ENCODE peak calls at places on chromosomes 5 and 9, in eight cellular contexts. One of them, this sample, is unnamed.

GRCh38 chr9:94912700-94913249 is 186.3 kb downstream of the AOPEP start:
- DNase-seq in neural crest cell: no peak
- DNase-seq in astrocyte of the spinal cord: peak; percentile 86
- DNase-seq in GM23338: peak; percentile 59
- DNase-seq in MCF 10A: peak; percentile 82
- DNase-seq in progenitor cell of endocrine pancreas: no peak
- DNase-seq in left ventricle myocardium inferior: no peak
- DNase-seq in sigmoid colon: no peak
- DNase-seq in this sample: no peak

GRCh38 chr9:104850771-104851170 is 77.2 kb downstream of the ABCA1 start:
- DNase-seq in neural crest cell: no peak
- DNase-seq in astrocyte of the spinal cord: no peak
- DNase-seq in GM23338: no peak
- DNase-seq in MCF 10A: no peak
- DNase-seq in progenitor cell of endocrine pancreas: no peak
- DNase-seq in left ventricle myocardium inferior: no peak
- DNase-seq in sigmoid colon: no peak
- DNase-seq in this sample: no peak

GRCh38 chr5:78534148-78535009 is 114.2 kb downstream of the LHFPL2 start:
- DNase-seq in neural crest cell: no peak
- DNase-seq in astrocyte of the spinal cord: peak; percentile 81
- DNase-seq in GM23338: peak; percentile 20
- DNase-seq in MCF 10A: no peak
- DNase-seq in progenitor cell of endocrine pancreas: no peak
- DNase-seq in left ventricle myocardium inferior: peak; percentile 41
- DNase-seq in sigmoid colon: peak; percentile 74
- DNase-seq in this sample: no peak

GRCh38 chr5:81191726-81192125 is 41.4 kb upstream of the CKMT2 start:
- DNase-seq in neural crest cell: no peak
- DNase-seq in astrocyte of the spinal cord: no peak
- DNase-seq in GM23338: no peak
- DNase-seq in MCF 10A: no peak
- DNase-seq in progenitor cell of endocrine pancreas: no peak
- DNase-seq in left ventricle myocardium inferior: no peak
- DNase-seq in sigmoid colon: no peak
- DNase-seq in this sample: no peak

GRCh38 chr9:95715911-95716435 is 159.5 kb upstream of the ERCC6L2 start:
- DNase-seq in neural crest cell: no peak
- DNase-seq in astrocyte of the spinal cord: no peak
- DNase-seq in GM23338: no peak
- DNase-seq in MCF 10A: no peak
- DNase-seq in progenitor cell of endocrine pancreas: no peak
- DNase-seq in left ventricle myocardium inferior: no peak
- DNase-seq in sigmoid colon: no peak
- DNase-seq in this sample: no peak

GRCh38 chr9:92324889-92325268 is 271 bp downstream of the NOL8 start:
- DNase-seq in neural crest cell: no peak
- DNase-seq in astrocyte of the spinal cord: no peak
- DNase-seq in GM23338: no peak
- DNase-seq in MCF 10A: no peak
- DNase-seq in progenitor cell of endocrine pancreas: no peak
- DNase-seq in left ventricle myocardium inferior: no peak
- DNase-seq in sigmoid colon: peak; percentile 66
- DNase-seq in this sample: no peak

GRCh38 chr5:112574566-112574965 is 155.5 kb upstream of the EPB41L4A start:
- DNase-seq in neural crest cell: no peak
- DNase-seq in astrocyte of the spinal cord: no peak
- DNase-seq in GM23338: no peak
- DNase-seq in MCF 10A: no peak
- DNase-seq in progenitor cell of endocrine pancreas: no peak
- DNase-seq in left ventricle myocardium inferior: no peak
- DNase-seq in sigmoid colon: no peak
- DNase-seq in this sample: no peak

GRCh38 chr5:68894673-68895072 is 199.1 kb upstream of the SLC30A5 start:
- DNase-seq in neural crest cell: no peak
- DNase-seq in astrocyte of the spinal cord: no peak
- DNase-seq in GM23338: no peak
- DNase-seq in MCF 10A: peak; percentile 5
- DNase-seq in progenitor cell of endocrine pancreas: no peak
- DNase-seq in left ventricle myocardium inferior: no peak
- DNase-seq in sigmoid colon: no peak
- DNase-seq in this sample: no peak

GRCh38 chr5:95892784-95893354 is 68.8 kb downstream of the ELL2 start:
- DNase-seq in neural crest cell: no peak
- DNase-seq in astrocyte of the spinal cord: peak; percentile 48
- DNase-seq in GM23338: peak; percentile 70
- DNase-seq in MCF 10A: peak; percentile 60
- DNase-seq in progenitor cell of endocrine pancreas: no peak
- DNase-seq in left ventricle myocardium inferior: no peak
- DNase-seq in sigmoid colon: no peak
- DNase-seq in this sample: no peak

GRCh38 chr5:67648201-67648671 is 451.6 kb upstream of the CD180 start:
- DNase-seq in neural crest cell: no peak
- DNase-seq in astrocyte of the spinal cord: peak; percentile 97
- DNase-seq in GM23338: no peak
- DNase-seq in MCF 10A: no peak
- DNase-seq in progenitor cell of endocrine pancreas: no peak
- DNase-seq in left ventricle myocardium inferior: peak; percentile 89
- DNase-seq in sigmoid colon: peak; percentile 98
- DNase-seq in this sample: no peak

GRCh38 chr9:87342743-87343142 is 154.9 kb upstream of the DAPK1 start:
- DNase-seq in neural crest cell: no peak
- DNase-seq in astrocyte of the spinal cord: no peak
- DNase-seq in GM23338: no peak
- DNase-seq in MCF 10A: peak; percentile 54
- DNase-seq in progenitor cell of endocrine pancreas: no peak
- DNase-seq in left ventricle myocardium inferior: peak; percentile 38
- DNase-seq in sigmoid colon: no peak
- DNase-seq in this sample: no peak

GRCh38 chr5:14305045-14305444 is 161.9 kb downstream of the TRIO start:
- DNase-seq in neural crest cell: no peak
- DNase-seq in astrocyte of the spinal cord: peak; percentile 85
- DNase-seq in GM23338: no peak
- DNase-seq in MCF 10A: peak; percentile 81
- DNase-seq in progenitor cell of endocrine pancreas: no peak
- DNase-seq in left ventricle myocardium inferior: peak; percentile 49
- DNase-seq in sigmoid colon: no peak
- DNase-seq in this sample: no peak

GRCh38 chr9:136021891-136022681 is 60.9 kb upstream of the UBAC1 start:
- DNase-seq in neural crest cell: no peak
- DNase-seq in astrocyte of the spinal cord: no peak
- DNase-seq in GM23338: peak; percentile 46
- DNase-seq in MCF 10A: no peak
- DNase-seq in progenitor cell of endocrine pancreas: no peak
- DNase-seq in left ventricle myocardium inferior: peak; percentile 17
- DNase-seq in sigmoid colon: peak; percentile 61
- DNase-seq in this sample: no peak

GRCh38 chr9:36878161-36878560 is 155.9 kb downstream of the PAX5 start:
- DNase-seq in neural crest cell: no peak
- DNase-seq in astrocyte of the spinal cord: no peak
- DNase-seq in GM23338: no peak
- DNase-seq in MCF 10A: no peak
- DNase-seq in progenitor cell of endocrine pancreas: no peak
- DNase-seq in left ventricle myocardium inferior: no peak
- DNase-seq in sigmoid colon: peak; percentile 26
- DNase-seq in this sample: no peak

GRCh38 chr9:121620777-121621437 is 30.5 kb upstream of the DAB2IP start:
- DNase-seq in neural crest cell: peak; percentile 57
- DNase-seq in astrocyte of the spinal cord: no peak
- DNase-seq in GM23338: peak; percentile 83
- DNase-seq in MCF 10A: peak; percentile 40
- DNase-seq in progenitor cell of endocrine pancreas: no peak
- DNase-seq in left ventricle myocardium inferior: no peak
- DNase-seq in sigmoid colon: no peak
- DNase-seq in this sample: peak; percentile 52

GRCh38 chr5:5344051-5344571 is 78.4 kb upstream of the ICE1 start:
- DNase-seq in neural crest cell: no peak
- DNase-seq in astrocyte of the spinal cord: no peak
- DNase-seq in GM23338: no peak
- DNase-seq in MCF 10A: no peak
- DNase-seq in progenitor cell of endocrine pancreas: no peak
- DNase-seq in left ventricle myocardium inferior: no peak
- DNase-seq in sigmoid colon: no peak
- DNase-seq in this sample: no peak

GRCh38 chr9:121317737-121318630 is 50.0 kb downstream of the GSN start:
- DNase-seq in neural crest cell: no peak
- DNase-seq in astrocyte of the spinal cord: no peak
- DNase-seq in GM23338: no peak
- DNase-seq in MCF 10A: peak; percentile 31
- DNase-seq in progenitor cell of endocrine pancreas: no peak
- DNase-seq in left ventricle myocardium inferior: peak; percentile 71
- DNase-seq in sigmoid colon: no peak
- DNase-seq in this sample: no peak

GRCh38 chr5:139976703-139977102 is 66.4 kb downstream of the NRG2 start:
- DNase-seq in neural crest cell: no peak
- DNase-seq in astrocyte of the spinal cord: no peak
- DNase-seq in GM23338: no peak
- DNase-seq in MCF 10A: no peak
- DNase-seq in progenitor cell of endocrine pancreas: no peak
- DNase-seq in left ventricle myocardium inferior: no peak
- DNase-seq in sigmoid colon: no peak
- DNase-seq in this sample: no peak

GRCh38 chr5:8057764-8058163 is 188.8 kb downstream of the MTRR start:
- DNase-seq in neural crest cell: no peak
- DNase-seq in astrocyte of the spinal cord: no peak
- DNase-seq in GM23338: no peak
- DNase-seq in MCF 10A: no peak
- DNase-seq in progenitor cell of endocrine pancreas: no peak
- DNase-seq in left ventricle myocardium inferior: no peak
- DNase-seq in sigmoid colon: no peak
- DNase-seq in this sample: peak; percentile 39

GRCh38 chr9:126558051-126558665 is 55.6 kb upstream of the LMX1B start:
- DNase-seq in neural crest cell: peak; percentile 70
- DNase-seq in astrocyte of the spinal cord: peak; percentile 30
- DNase-seq in GM23338: peak; percentile 80
- DNase-seq in MCF 10A: peak; percentile 74
- DNase-seq in progenitor cell of endocrine pancreas: peak; percentile 76
- DNase-seq in left ventricle myocardium inferior: peak; percentile 46
- DNase-seq in sigmoid colon: peak; percentile 73
- DNase-seq in this sample: peak; percentile 64

DNA sequence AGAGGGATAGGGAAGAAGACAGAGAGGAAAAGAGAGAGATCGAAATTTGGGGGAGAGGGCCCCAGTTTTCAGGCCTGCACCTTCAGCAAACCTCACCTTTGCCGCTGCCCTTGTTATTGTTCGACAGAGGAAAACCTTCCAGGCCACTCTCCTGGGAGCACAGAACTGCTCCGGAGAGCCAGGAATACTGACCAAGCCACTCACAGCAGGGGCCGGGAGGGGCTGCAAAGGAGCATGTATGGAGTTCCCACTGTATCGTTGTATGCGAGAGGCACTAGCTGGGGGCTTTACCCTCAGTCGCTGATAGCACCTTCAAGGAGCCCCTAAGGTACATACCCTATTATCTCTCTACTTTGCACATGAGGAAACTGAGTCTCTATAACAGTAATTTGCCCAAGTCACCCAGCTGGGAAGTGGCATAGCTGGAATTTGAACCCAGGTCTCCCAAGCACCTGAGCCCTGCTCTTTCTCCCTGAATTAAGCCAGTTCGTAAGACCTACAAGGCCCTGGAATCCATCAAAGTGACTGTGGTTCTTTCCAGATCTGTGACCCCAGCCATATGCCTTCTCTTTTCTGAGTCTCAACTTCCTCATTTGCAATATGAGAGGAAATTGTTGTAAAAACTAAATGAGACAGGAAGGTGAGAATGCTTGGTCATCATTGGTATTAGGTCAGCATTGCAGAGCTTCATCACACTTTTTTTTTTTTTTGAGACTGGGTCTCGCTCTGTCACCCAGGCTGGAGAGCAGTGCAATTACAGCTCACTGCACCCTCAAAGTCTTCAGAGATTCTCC is 21.0 kb upstream of the FOXE1 start:
- DNase-seq in neural crest cell: no peak
- DNase-seq in astrocyte of the spinal cord: no peak
- DNase-seq in GM23338: peak; percentile 33
- DNase-seq in MCF 10A: no peak
- DNase-seq in progenitor cell of endocrine pancreas: no peak
- DNase-seq in left ventricle myocardium inferior: no peak
- DNase-seq in sigmoid colon: no peak
- DNase-seq in this sample: no peak
- TF ChIP-seq CTCF in neural crest cell: no peak
- TF ChIP-seq CTCF in astrocyte of the spinal cord: no peak
- TF ChIP-seq CTCF in GM23338: no peak
- TF ChIP-seq CTCF in MCF 10A: no peak
- TF ChIP-seq CTCF in progenitor cell of endocrine pancreas: no peak
- TF ChIP-seq CTCF in left ventricle myocardium inferior: no peak
- TF ChIP-seq CTCF in sigmoid colon: no peak
- TF ChIP-seq CTCF in this sample: no peak

GRCh38 chr5:169331292-169331852 is 30.4 kb upstream of the SLIT3 start:
- DNase-seq in neural crest cell: no peak
- DNase-seq in astrocyte of the spinal cord: no peak
- DNase-seq in GM23338: peak; percentile 20
- DNase-seq in MCF 10A: no peak
- DNase-seq in progenitor cell of endocrine pancreas: no peak
- DNase-seq in left ventricle myocardium inferior: no peak
- DNase-seq in sigmoid colon: no peak
- DNase-seq in this sample: no peak
- TF ChIP-seq CTCF in neural crest cell: no peak
- TF ChIP-seq CTCF in astrocyte of the spinal cord: no peak
- TF ChIP-seq CTCF in GM23338: peak; percentile 20
- TF ChIP-seq CTCF in MCF 10A: no peak
- TF ChIP-seq CTCF in progenitor cell of endocrine pancreas: no peak
- TF ChIP-seq CTCF in left ventricle myocardium inferior: no peak
- TF ChIP-seq CTCF in sigmoid colon: no peak
- TF ChIP-seq CTCF in this sample: no peak

GRCh38 chr9:34454571-34455065 is 3.8 kb downstream of the FAM219A start:
- DNase-seq in neural crest cell: no peak
- DNase-seq in astrocyte of the spinal cord: peak; percentile 29
- DNase-seq in GM23338: peak; percentile 67
- DNase-seq in MCF 10A: peak; percentile 78
- DNase-seq in progenitor cell of endocrine pancreas: no peak
- DNase-seq in left ventricle myocardium inferior: peak; percentile 33
- DNase-seq in sigmoid colon: no peak
- DNase-seq in this sample: peak; percentile 29
- TF ChIP-seq CTCF in neural crest cell: no peak
- TF ChIP-seq CTCF in astrocyte of the spinal cord: no peak
- TF ChIP-seq CTCF in GM23338: peak; percentile 37
- TF ChIP-seq CTCF in MCF 10A: no peak
- TF ChIP-seq CTCF in progenitor cell of endocrine pancreas: no peak
- TF ChIP-seq CTCF in left ventricle myocardium inferior: peak; percentile 33
- TF ChIP-seq CTCF in sigmoid colon: no peak
- TF ChIP-seq CTCF in this sample: no peak

DNA sequence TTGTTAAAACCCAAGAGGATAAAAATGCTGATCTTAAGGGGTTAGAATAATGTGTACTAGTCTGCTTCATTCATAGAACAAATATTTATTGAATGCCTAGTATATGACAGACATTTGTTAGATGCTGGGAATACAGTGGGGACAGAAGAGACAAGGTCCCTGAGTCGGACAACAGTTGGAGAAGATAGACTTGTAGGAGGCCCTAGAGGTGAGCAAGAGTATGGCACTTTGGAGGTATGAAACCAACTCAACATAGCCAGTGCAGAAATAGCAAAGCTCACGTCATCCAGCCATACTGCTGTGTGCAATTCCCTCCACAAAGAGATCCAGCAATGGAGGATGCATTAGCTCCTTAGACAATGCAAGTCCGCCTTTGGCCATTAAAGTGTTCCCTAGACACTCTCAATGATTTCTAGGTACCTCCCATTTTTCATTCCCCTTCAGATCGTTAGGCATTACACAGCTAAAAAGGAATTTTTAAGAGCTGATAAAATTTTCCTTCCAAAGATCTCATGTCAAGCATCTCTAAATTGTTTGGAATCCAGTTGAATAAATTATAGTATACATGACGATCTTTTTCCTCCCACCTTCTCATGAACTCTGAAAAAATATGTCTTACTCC is 1949.6 kb upstream of the WWC1 start:
- DNase-seq in neural crest cell: no peak
- DNase-seq in astrocyte of the spinal cord: no peak
- DNase-seq in GM23338: peak; percentile 41
- DNase-seq in MCF 10A: peak; percentile 30
- DNase-seq in progenitor cell of endocrine pancreas: no peak
- DNase-seq in left ventricle myocardium inferior: no peak
- DNase-seq in sigmoid colon: no peak
- DNase-seq in this sample: peak; percentile 38
- TF ChIP-seq CTCF in neural crest cell: peak; percentile 48
- TF ChIP-seq CTCF in astrocyte of the spinal cord: no peak
- TF ChIP-seq CTCF in GM23338: peak; percentile 58
- TF ChIP-seq CTCF in MCF 10A: peak; percentile 30
- TF ChIP-seq CTCF in progenitor cell of endocrine pancreas: peak; percentile 22
- TF ChIP-seq CTCF in left ventricle myocardium inferior: peak; percentile 10
- TF ChIP-seq CTCF in sigmoid colon: no peak
- TF ChIP-seq CTCF in this sample: peak; percentile 94